ENCODE peak calls at places on chromosomes 3 and 15, in four cellular contexts. D, O, G and T are unnamed samples.

GRCh38 chr3:162295323-162295983 is 798.8 kb downstream of the OTOL1 start:
- DNase-seq in D (peak), G (no peak), O (peak), T (peak)

GRCh38 chr15:85858586-85859375 is 64.1 kb upstream of the KLHL25 start:
- DNase-seq in G (peak), O (peak), D (no peak), T (peak)

GRCh38 chr15:59689626-59690236 is 611 bp upstream of the BNIP2 start:
- DNase-seq in G (peak), O (peak), D (no peak), T (peak)

GRCh38 chr3:102237181-102237580 is 197.6 kb upstream of the ZPLD1 start:
- DNase-seq in G (no peak), D (no peak), O (no peak), T (no peak)

GRCh38 chr3:129794319-129795201 is 99.0 kb downstream of the TMCC1 start:
- DNase-seq in G (peak), D (no peak), O (peak), T (peak)

GRCh38 chr3:43093974-43094373 is 11.9 kb downstream of the POMGNT2 start:
- DNase-seq in D (no peak), O (no peak), G (no peak), T (no peak)

GRCh38 chr15:101538177-101538576 is 48.7 kb upstream of the PCSK6 start:
- DNase-seq in G (no peak), D (no peak), O (no peak), T (no peak)

GRCh38 chr3:18080198-18080689 is 337.8 kb upstream of the TBC1D5 start:
- DNase-seq in G (no peak), D (no peak), O (no peak), T (no peak)

GRCh38 chr15:80596521-80596976 is 98.6 kb upstream of the ABHD17C start:
- DNase-seq in D (no peak), O (peak), G (no peak), T (no peak)

GRCh38 chr3:37816271-37816670 is 45.4 kb upstream of the CTDSPL start:
- DNase-seq in G (no peak), O (no peak), D (no peak), T (no peak)

GRCh38 chr3:59518268-59518667 is 468.4 kb upstream of the CFAP20DC start:
- DNase-seq in O (no peak), D (no peak), G (no peak), T (no peak)

GRCh38 chr3:188754286-188754685 is 417.5 kb upstream of the TPRG1 start:
- DNase-seq in G (no peak), D (no peak), O (no peak), T (no peak)

GRCh38 chr3:41881233-41881821 is 80.6 kb downstream of the ULK4 start:
- DNase-seq in O (peak), G (no peak), D (peak), T (peak)

GRCh38 chr15:40702077-40702476 is 7.1 kb downstream of the RAD51 start:
- DNase-seq in D (no peak), O (no peak), G (no peak), T (peak)
- TF ChIP-seq CTCF in D (no peak), O (no peak), G (no peak), T (peak)

GRCh38 chr15:28989239-28989830 is 103.6 kb downstream of the APBA2 start:
- DNase-seq in O (peak), G (no peak), D (no peak), T (peak)
- TF ChIP-seq CTCF in O (no peak), G (no peak), D (no peak), T (peak)

GRCh38 chr15:63288778-63289378 is 11.5 kb downstream of the APH1B start:
- DNase-seq in D (peak), O (peak), G (no peak), T (peak)
- TF ChIP-seq CTCF in D (peak), O (peak), G (peak), T (peak)

DNA sequence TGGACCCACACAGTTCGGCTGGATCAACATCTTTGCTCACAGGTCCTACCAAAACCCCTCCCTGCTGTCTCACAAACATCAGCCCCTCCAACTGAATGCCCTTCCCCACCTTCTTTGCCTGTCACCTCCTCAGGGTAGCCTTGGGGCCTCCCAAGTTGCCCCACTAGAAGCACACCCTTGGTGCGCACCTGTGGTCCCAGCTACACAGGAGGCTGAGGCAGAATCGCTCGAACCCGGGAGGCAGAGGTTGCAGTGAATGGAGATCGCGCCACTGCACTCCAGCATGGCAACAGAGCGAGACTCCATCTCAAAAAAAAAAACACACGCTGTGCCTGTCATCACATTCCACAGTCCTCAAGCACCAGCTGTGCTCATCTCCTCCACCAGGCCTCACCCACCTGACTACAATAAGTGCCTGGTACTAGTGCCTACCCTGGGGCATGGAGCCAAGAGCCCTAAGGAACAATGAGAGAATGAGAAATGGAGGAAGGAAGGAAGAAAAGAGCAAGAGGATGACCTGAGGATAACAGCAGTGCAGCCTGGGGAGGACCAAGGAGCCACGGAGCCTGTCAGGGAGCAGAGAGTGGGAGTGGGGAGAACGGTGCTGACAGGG is 26.0 kb downstream of the RPN1 start:
- DNase-seq in O (no peak), G (no peak), D (no peak), T (no peak)
- TF ChIP-seq CTCF in O (no peak), G (no peak), D (no peak), T (no peak)

GRCh38 chr15:75531041-75531450 is 48.1 kb downstream of the PTPN9 start:
- DNase-seq in O (no peak), G (no peak), D (no peak), T (peak)

GRCh38 chr15:75533945-75534344 is 45.2 kb downstream of the PTPN9 start:
- DNase-seq in D (no peak), O (no peak), G (no peak), T (no peak)

GRCh38 chr15:75530169-75530568 is 48.9 kb downstream of the PTPN9 start:
- DNase-seq in G (no peak), O (no peak), D (no peak), T (no peak)

GRCh38 chr15:75538376-75538775 is 40.7 kb downstream of the PTPN9 start:
- DNase-seq in O (no peak), G (no peak), D (no peak), T (no peak)

GRCh38 chr15:75532413-75533250 is 46.5 kb downstream of the PTPN9 start:
- DNase-seq in O (peak), D (peak), G (peak), T (no peak)
- TF ChIP-seq CTCF in O (peak), D (peak), G (peak), T (peak)

GRCh38 chr3:20225769-20226168 is 39.8 kb upstream of the SGO1 start:
- DNase-seq in G (no peak), O (peak), D (no peak), T (peak)
- TF ChIP-seq CTCF in G (no peak), O (peak), D (peak), T (peak)

GRCh38 chr3:50885491-50885890 is 210.8 kb downstream of the DOCK3 start:
- DNase-seq in G (no peak), D (no peak), O (no peak), T (peak)
- TF ChIP-seq CTCF in G (no peak), D (no peak), O (no peak), T (peak)

GRCh38 chr15:42802168-42802567 is 65.2 kb upstream of the CDAN1 start:
- DNase-seq in O (no peak), G (no peak), D (no peak), T (no peak)

GRCh38 chr15:42803436-42803835 is 66.5 kb upstream of the CDAN1 start:
- DNase-seq in G (no peak), O (no peak), D (no peak), T (no peak)

GRCh38 chr15:42796955-42797779 is 60.2 kb upstream of the CDAN1 start:
- DNase-seq in G (no peak), D (no peak), O (no peak), T (peak)

GRCh38 chr15:42798802-42799201 is 61.9 kb upstream of the CDAN1 start:
- DNase-seq in D (no peak), O (no peak), G (no peak), T (no peak)

DNA sequence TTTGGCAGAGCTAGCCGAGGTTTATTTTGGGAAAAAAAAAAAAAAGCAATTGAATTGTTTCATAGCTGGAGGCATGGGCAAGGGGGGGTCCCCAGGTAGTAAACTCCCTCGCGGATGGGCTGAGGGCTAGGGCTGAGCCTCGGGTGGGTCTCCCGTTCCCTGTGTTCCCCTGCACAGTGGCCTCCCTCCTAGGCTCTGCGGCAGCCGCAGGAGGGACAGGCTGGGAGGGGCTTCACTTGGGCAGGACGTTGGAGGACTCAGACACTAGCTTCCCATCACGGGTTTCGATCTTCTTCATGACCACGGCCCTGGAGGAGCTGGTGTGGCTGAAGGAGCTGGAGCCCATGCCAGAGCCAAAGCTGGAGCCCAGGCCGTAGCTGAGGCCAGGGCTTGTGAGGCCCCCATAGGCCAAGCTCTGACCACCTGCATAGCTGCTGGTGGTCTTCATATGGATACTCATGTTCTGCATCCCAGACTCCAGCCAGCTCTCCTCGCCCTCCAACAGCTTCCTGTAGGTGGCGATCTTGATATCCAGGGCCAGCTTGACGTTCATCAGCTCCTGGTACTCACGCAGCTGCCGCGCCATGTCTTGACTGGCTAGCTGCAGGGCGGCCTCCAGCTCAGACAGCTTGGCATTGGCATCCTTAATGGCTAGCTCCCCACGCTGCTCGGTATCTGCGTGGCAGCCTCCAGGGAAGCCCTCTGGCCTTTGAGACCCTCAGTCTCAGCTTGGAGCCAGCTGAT is 64.0 kb upstream of the CDAN1 start:
- DNase-seq in D (no peak), G (no peak), O (peak), T (no peak)
- TF ChIP-seq CTCF in D (peak), G (no peak), O (no peak), T (peak)

GRCh38 chr3:164393171-164393570 is 685.1 kb downstream of the SI start:
- DNase-seq in G (no peak), O (no peak), D (no peak), T (no peak)

GRCh38 chr3:164387236-164387635 is 691.1 kb downstream of the SI start:
- DNase-seq in G (no peak), O (no peak), D (no peak), T (no peak)

GRCh38 chr3:164390046-164390445 is 688.2 kb downstream of the SI start:
- DNase-seq in O (no peak), D (no peak), G (no peak), T (no peak)
- TF ChIP-seq CTCF in O (no peak), D (no peak), G (no peak), T (peak)